ENCODE peak calls at places on chromosomes 13 and 19, in nine cellular contexts. Y, F, X, K, U, C, O, E and J are unnamed samples. For H3K27me3, the result is how much of the 10 kb centered on the place peaks cover.

GRCh38 chr19:53696951-53697350 is 65.2 kb downstream of the DPRX start:
- DNase-seq in X (no peak), K (no peak), F (no peak), C (no peak), U (no peak), E (no peak), Y (no peak), O (no peak), J (no peak)

GRCh38 chr13:49302222-49302621 is 54.5 kb downstream of the CDADC1 start:
- DNase-seq in F (no peak), U (no peak), C (no peak), K (no peak), X (no peak), Y (no peak), O (no peak), E (no peak), J (no peak)

GRCh38 chr19:53864308-53864836 is 3.3 kb upstream of the MYADM start:
- DNase-seq in F (no peak), U (no peak), C (no peak), E (no peak), Y (no peak), X (no peak), O (no peak), K (no peak), J (no peak)

GRCh38 chr13:109989155-109989554 is 202.8 kb upstream of the IRS2 start:
- DNase-seq in C (no peak), U (no peak), F (no peak), E (no peak), X (no peak), K (peak), O (no peak), Y (peak), J (peak)

GRCh38 chr13:44075113-44075512 is 195.4 kb downstream of the LACC1 start:
- DNase-seq in X (no peak), C (no peak), Y (no peak), O (no peak), U (no peak), F (no peak), E (no peak), K (no peak), J (no peak)

GRCh38 chr13:93690139-93690538 is 463.5 kb downstream of the GPC6 start:
- DNase-seq in E (no peak), Y (peak), U (no peak), K (no peak), C (no peak), F (no peak), X (peak), O (no peak), J (no peak)

GRCh38 chr19:40603719-40604646 is 2.8 kb downstream of the LTBP4 start:
- DNase-seq in E (peak), U (peak), X (peak), K (peak), F (peak), O (peak), C (peak), Y (peak), J (peak)

GRCh38 chr13:106796280-106797047 is 228.5 kb upstream of the ARGLU1 start:
- DNase-seq in Y (no peak), X (no peak), C (no peak), F (no peak), U (no peak), E (no peak), K (no peak), O (no peak), J (no peak)

GRCh38 chr19:39264306-39265290 is 3.6 kb upstream of the IFNL2 start:
- DNase-seq in U (no peak), E (no peak), Y (no peak), F (no peak), C (no peak), K (no peak), X (no peak), O (no peak), J (no peak)

GRCh38 chr19:55253842-55254624 is 4.8 kb downstream of the PPP6R1 start:
- DNase-seq in K (no peak), X (peak), Y (no peak), O (no peak), C (no peak), U (no peak), E (peak), F (no peak), J (no peak)

GRCh38 chr13:113741101-113741731 is 17.8 kb upstream of the TMEM255B start:
- DNase-seq in K (no peak), F (no peak), U (no peak), Y (no peak), C (no peak), X (peak), O (no peak), E (no peak), J (no peak)

GRCh38 chr19:18300930-18301717 is 19.7 kb upstream of the JUND start:
- DNase-seq in O (no peak), C (peak), E (no peak), F (peak), K (peak), X (no peak), Y (peak), U (peak), J (peak)

GRCh38 chr13:23634897-23635296 is 64.7 kb downstream of the TNFRSF19 start:
- DNase-seq in C (no peak), E (no peak), X (no peak), K (no peak), U (no peak), Y (no peak), O (no peak), F (no peak), J (no peak)

GRCh38 chr19:11284535-11284934 is 11.4 kb upstream of the TSPAN16 start:
- DNase-seq in U (no peak), O (no peak), K (no peak), X (no peak), Y (no peak), C (no peak), E (no peak), F (no peak), J (no peak)

GRCh38 chr13:33932765-33933406 is 114.9 kb downstream of the RFC3 start:
- DNase-seq in K (no peak), Y (peak), E (no peak), X (no peak), F (no peak), O (no peak), U (no peak), C (no peak), J (no peak)

GRCh38 chr19:4375164-4375619 is 25.2 kb downstream of the SH3GL1 start:
- DNase-seq in U (no peak), E (no peak), O (peak), K (no peak), F (no peak), C (no peak), Y (no peak), X (no peak), J (peak)

GRCh38 chr13:31310356-31310755 is 110.6 kb downstream of the B3GLCT start:
- DNase-seq in O (no peak), E (no peak), F (no peak), K (no peak), X (no peak), Y (no peak), U (no peak), C (no peak), J (peak)

GRCh38 chr13:80105350-80105749 is 235.6 kb downstream of the SPRY2 start:
- DNase-seq in K (no peak), F (no peak), U (no peak), X (no peak), C (no peak), Y (no peak), E (no peak), O (no peak), J (no peak)

GRCh38 chr19:46840157-46840942 is 10.3 kb downstream of the AP2S1 start:
- DNase-seq in Y (peak), K (no peak), O (no peak), X (peak), C (no peak), E (peak), U (peak), F (no peak), J (peak)

GRCh38 chr19:55472463-55472862 is 4.0 kb upstream of the ZNF628 start:
- DNase-seq in X (no peak), E (no peak), C (no peak), K (no peak), U (no peak), Y (peak), F (no peak), O (no peak), J (peak)

GRCh38 chr19:8388612-8388958 is 1.6 kb upstream of the RAB11B start:
- DNase-seq in K (no peak), F (no peak), U (no peak), X (no peak), O (no peak), Y (no peak), C (no peak), E (no peak), J (no peak)

GRCh38 chr19:12880551-12881171 is 588 bp downstream of the DNASE2 start:
- DNase-seq in K (peak), O (no peak), F (no peak), X (peak), Y (peak), E (no peak), U (peak), C (no peak), J (no peak)

GRCh38 chr19:29815231-29815630 is 3.4 kb downstream of the CCNE1 start:
- DNase-seq in Y (no peak), K (no peak), O (no peak), U (no peak), F (no peak), C (no peak), X (peak), E (no peak), J (no peak)

GRCh38 chr13:49020328-49020727 is 44.6 kb downstream of the FNDC3A start:
- DNase-seq in X (no peak), K (no peak), E (no peak), Y (no peak), F (no peak), O (no peak), C (no peak), U (no peak), J (no peak)

GRCh38 chr13:110113284-110113764 is 193.6 kb downstream of the COL4A1 start:
- DNase-seq in C (no peak), X (no peak), K (no peak), Y (peak), E (no peak), O (no peak), U (no peak), F (no peak), J (peak)

GRCh38 chr13:72808917-72809500 is 27.1 kb downstream of the PIBF1 start:
- DNase-seq in O (no peak), Y (no peak), E (no peak), K (no peak), C (no peak), X (peak), F (no peak), U (no peak), J (no peak)

GRCh38 chr19:4909172-4909896 is at the start of gene UHRF1:
- DNase-seq in Y (no peak), C (no peak), F (no peak), O (no peak), X (peak), U (no peak), K (no peak), E (no peak), J (peak)

GRCh38 chr19:35142531-35143230 is 374 bp upstream of the FXYD7 start:
- DNase-seq in Y (no peak), U (peak), C (peak), F (peak), O (no peak), K (no peak), X (peak), E (peak), J (no peak)

GRCh38 chr19:15180451-15181390 is 20.1 kb downstream of the NOTCH3 start:
- DNase-seq in X (no peak), O (no peak), K (no peak), C (no peak), E (no peak), U (peak), F (peak), Y (no peak), J (no peak)
- H3K4me3 ChIP-seq in X (no peak), O (peak), K (peak), C (no peak), E (no peak), U (peak), F (peak), Y (no peak), J (no peak)

GRCh38 chr13:112013665-112014064 is 53.3 kb upstream of the SOX1 start:
- DNase-seq in U (no peak), E (no peak), F (no peak), X (no peak), K (no peak), C (no peak), Y (no peak), O (no peak), J (no peak)

GRCh38 chr13:112010714-112011113 is 56.2 kb upstream of the SOX1 start:
- DNase-seq in E (no peak), Y (no peak), K (no peak), O (no peak), X (no peak), U (no peak), F (no peak), C (no peak), J (no peak)

GRCh38 chr13:112014857-112015256 is 52.1 kb upstream of the SOX1 start:
- DNase-seq in O (no peak), Y (no peak), K (no peak), C (no peak), X (no peak), F (no peak), E (no peak), U (no peak), J (no peak)

GRCh38 chr13:112012004-112012704 is 54.8 kb upstream of the SOX1 start:
- DNase-seq in K (no peak), E (no peak), X (no peak), F (no peak), U (no peak), Y (no peak), C (no peak), O (no peak), J (no peak)

DNA sequence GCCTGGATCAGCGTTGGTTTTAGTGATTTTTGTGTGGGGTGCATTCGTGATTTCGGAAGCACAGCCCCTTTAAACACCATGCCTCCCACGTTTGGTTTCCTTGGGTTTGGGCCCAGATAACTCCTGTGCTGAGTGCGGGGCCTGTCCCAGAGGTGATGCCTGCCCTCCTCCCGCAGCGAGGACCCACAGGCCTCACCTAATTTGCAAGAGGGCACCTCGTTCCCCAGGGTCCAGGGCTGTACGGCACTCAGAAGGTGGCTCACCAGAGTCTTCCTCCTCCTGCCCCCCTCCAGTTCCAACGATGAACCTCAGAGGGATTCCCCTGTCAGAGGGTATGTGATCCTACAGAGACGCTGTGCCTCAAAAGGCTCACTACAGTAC is 54.3 kb upstream of the SOX1 start:
- DNase-seq in K (no peak), F (no peak), X (no peak), O (no peak), U (no peak), E (no peak), C (no peak), Y (no peak), J (no peak)
- H3K27me3 ChIP-seq in K (under half), F (under half), X (under half), O (under half), U (under half), E (under half), C (under half), Y (under half), J (under half)

GRCh38 chr19:21568816-21569496 is 63.6 kb downstream of the ZNF429 start:
- DNase-seq in C (peak), Y (peak), U (peak), X (peak), K (peak), F (peak), E (peak), O (no peak), J (peak)
- H3K4me3 ChIP-seq in C (peak), Y (peak), U (peak), X (no peak), K (peak), F (peak), E (peak), O (no peak), J (no peak)

GRCh38 chr13:29453657-29454056 is 141.8 kb downstream of the SLC7A1 start:
- DNase-seq in E (no peak), O (no peak), F (no peak), U (no peak), Y (no peak), X (no peak), C (no peak), K (no peak), J (no peak)

GRCh38 chr13:29449726-29450125 is 145.8 kb downstream of the SLC7A1 start:
- DNase-seq in F (no peak), E (no peak), X (no peak), O (no peak), K (no peak), C (no peak), U (no peak), Y (no peak), J (no peak)

GRCh38 chr13:29452773-29453574 is 142.5 kb downstream of the SLC7A1 start:
- DNase-seq in Y (no peak), K (no peak), F (no peak), O (no peak), E (no peak), X (no peak), C (no peak), U (no peak), J (no peak)

GRCh38 chr13:29446016-29446415 is 149.5 kb downstream of the SLC7A1 start:
- DNase-seq in E (no peak), X (no peak), Y (no peak), K (no peak), O (no peak), U (no peak), C (no peak), F (no peak), J (no peak)

GRCh38 chr13:29448124-29448685 is 147.3 kb downstream of the SLC7A1 start:
- DNase-seq in F (no peak), U (no peak), C (no peak), Y (no peak), K (no peak), O (no peak), E (no peak), X (no peak), J (no peak)
- H3K27me3 ChIP-seq in F (under half), U (under half), C (under half), Y (under half), K (under half), O (under half), E (under half), X (under half), J (under half)

DNA sequence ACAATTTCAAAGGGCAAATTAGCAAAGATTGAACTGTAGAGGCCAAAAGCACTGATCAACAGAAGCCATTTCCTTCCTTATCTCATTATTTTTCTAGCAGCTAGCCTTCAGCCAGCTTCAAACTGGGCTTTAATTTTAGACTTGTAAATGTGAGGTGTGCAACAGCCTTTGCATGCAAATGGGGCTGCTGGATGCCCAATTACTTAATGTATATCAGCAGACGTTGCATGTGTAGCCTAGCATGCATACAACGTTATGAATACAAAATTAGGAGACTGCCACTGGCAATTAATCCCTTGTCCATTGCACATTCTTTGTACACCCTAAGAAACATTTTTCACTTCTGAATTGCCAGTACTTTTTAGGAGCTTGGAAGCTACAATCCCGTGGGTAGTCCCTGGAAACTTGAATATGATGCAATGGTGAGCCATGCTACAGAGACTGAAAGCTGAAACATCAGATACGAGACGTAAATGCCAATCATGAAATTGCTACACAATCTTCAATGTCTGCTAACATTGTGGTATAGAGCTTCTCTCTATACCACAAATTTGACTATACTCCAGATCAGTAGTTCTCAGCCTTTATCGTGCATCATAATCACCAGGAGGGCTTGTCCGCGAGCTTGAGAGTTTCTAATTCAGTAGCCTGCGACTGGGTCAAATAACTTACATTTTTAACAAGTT is 20.2 kb downstream of the EPSTI1 start:
- DNase-seq in Y (peak), F (no peak), K (no peak), U (no peak), E (no peak), C (no peak), X (no peak), O (no peak), J (no peak)
- H3K4me3 ChIP-seq in Y (no peak), F (no peak), K (no peak), U (no peak), E (no peak), C (no peak), X (no peak), O (no peak), J (no peak)

GRCh38 chr19:45403272-45403671 is 1.6 kb downstream of the PPP1R13L start:
- DNase-seq in X (no peak), C (no peak), E (no peak), Y (no peak), F (no peak), O (no peak), U (no peak), K (no peak), J (no peak)

GRCh38 chr19:45403781-45404556 is 900 bp downstream of the PPP1R13L start:
- DNase-seq in O (no peak), Y (peak), K (peak), X (peak), E (peak), C (peak), U (peak), F (peak), J (peak)

GRCh38 chr19:45406165-45406956 is at the start of gene POLR1G:
- DNase-seq in O (peak), U (peak), C (peak), X (peak), E (peak), F (peak), Y (peak), K (peak), J (peak)

GRCh38 chr19:45405435-45406164 is 731 bp upstream of the PPP1R13L start:
- DNase-seq in U (peak), X (peak), C (peak), Y (peak), E (peak), O (peak), K (peak), F (peak), J (peak)

GRCh38 chr19:45404557-45405434 is at the start of gene PPP1R13L:
- DNase-seq in F (peak), E (peak), U (peak), Y (peak), X (peak), O (peak), K (peak), C (peak), J (peak)
- H3K27me3 ChIP-seq in F (under half), E (under half), U (under half), Y (under half), X (under half), O (under half), K (under half), C (under half), J (under half)